ENCODE peak calls at places on chromosomes 7 and 10, in four cellular contexts. N is ovary, H is GM10248, O is kidney epithelial cell. Z is an unnamed sample.

GRCh38 chr7:2509298-2509906 is 10.2 kb upstream of the LFNG start:
- DNase-seq in N (no peak), O (no peak), H (no peak), Z (no peak)

GRCh38 chr7:91295571-91295970 is 31.3 kb downstream of the FZD1 start:
- DNase-seq in N (no peak), O (no peak), H (no peak), Z (no peak)

GRCh38 chr10:35608317-35608672 is 3.2 kb downstream of the GJD4 start:
- DNase-seq in H (no peak), N (no peak), O (no peak), Z (no peak)

GRCh38 chr10:35986756-35987467 is 344.8 kb upstream of the FZD8 start:
- DNase-seq in N (no peak), O (no peak), H (no peak), Z (no peak)

GRCh38 chr10:107490389-107490788 is 325.9 kb upstream of the SORCS1 start:
- DNase-seq in O (no peak), H (no peak), N (no peak), Z (no peak)

GRCh38 chr7:19442016-19442785 is 266.6 kb downstream of the POLR1F start:
- DNase-seq in N (no peak), H (no peak), O (peak), Z (no peak)

GRCh38 chr7:150556521-150557138 is 10.6 kb upstream of the GIMAP4 start:
- DNase-seq in O (no peak), H (no peak), N (no peak), Z (no peak)

GRCh38 chr7:151377406-151377805 is 32.4 kb downstream of the WDR86 start:
- DNase-seq in H (no peak), O (no peak), N (no peak), Z (no peak)

GRCh38 chr7:106767498-106768323 is 97.4 kb upstream of the PIK3CG start:
- DNase-seq in O (no peak), N (no peak), H (no peak), Z (no peak)

GRCh38 chr10:72567421-72567820 is 58.5 kb downstream of the MICU1 start:
- DNase-seq in O (peak), N (no peak), H (no peak), Z (peak)

GRCh38 chr7:91784469-91784868 is 96.0 kb downstream of the MTERF1 start:
- DNase-seq in N (no peak), O (peak), H (no peak), Z (no peak)

GRCh38 chr10:61376908-61377368 is 76.2 kb downstream of the TMEM26 start:
- DNase-seq in H (no peak), N (no peak), O (no peak), Z (no peak)

GRCh38 chr10:17643755-17644484 is at the start of gene STAM:
- DNase-seq in O (peak), N (peak), H (peak), Z (peak)

GRCh38 chr10:30330512-30331168 is 18.4 kb downstream of the MTPAP start:
- DNase-seq in O (no peak), N (no peak), H (no peak), Z (no peak)

GRCh38 chr7:27767374-27767773 is 27.4 kb downstream of the TAX1BP1 start:
- DNase-seq in N (no peak), O (no peak), H (no peak), Z (no peak)

GRCh38 chr7:37342665-37343471 is 105.8 kb downstream of the ELMO1 start:
- DNase-seq in N (no peak), O (no peak), H (peak), Z (no peak)

GRCh38 chr10:129971381-129972144 is 7.5 kb upstream of the EBF3 start:
- DNase-seq in N (peak), O (no peak), H (peak), Z (no peak)

GRCh38 chr7:1053002-1053411 is 8.7 kb downstream of the GPR146 start:
- DNase-seq in N (no peak), O (no peak), H (no peak), Z (no peak)

GRCh38 chr7:135575296-135575695 is 17.6 kb downstream of the NUP205 start:
- DNase-seq in H (no peak), N (no peak), O (no peak), Z (no peak)

GRCh38 chr10:75592888-75593643 is 161.6 kb downstream of the LRMDA start:
- DNase-seq in H (no peak), N (no peak), O (no peak), Z (no peak)

GRCh38 chr10:130137077-130137448 is 872 bp downstream of the GLRX3 start:
- DNase-seq in N (no peak), H (no peak), O (no peak), Z (no peak)

GRCh38 chr7:32030904-32031692 is 39.1 kb downstream of the PDE1C start:
- DNase-seq in N (no peak), O (no peak), H (no peak), Z (no peak)

GRCh38 chr7:96993980-96994379 is 11.4 kb upstream of the DLX6 start:
- DNase-seq in H (no peak), N (no peak), O (no peak), Z (no peak)

GRCh38 chr7:20249924-20250323 is 32.7 kb upstream of the MACC1 start:
- DNase-seq in O (peak), H (no peak), N (no peak), Z (peak)

GRCh38 chr7:107931740-107932515 is 40.9 kb downstream of the DLD start:
- DNase-seq in O (no peak), H (no peak), N (no peak), Z (no peak)

GRCh38 chr10:117503170-117503885 is 39.2 kb upstream of the EMX2 start:
- DNase-seq in N (no peak), O (no peak), H (no peak), Z (no peak)

GRCh38 chr10:86389441-86390193 is 23.0 kb upstream of the GRID1 start:
- DNase-seq in O (no peak), H (peak), N (peak), Z (no peak)

GRCh38 chr7:50714851-50715250 is 67.8 kb downstream of the GRB10 start:
- DNase-seq in N (no peak), O (no peak), H (no peak), Z (no peak)

GRCh38 chr7:143288836-143289235 is 685 bp downstream of the CASP2 start:
- DNase-seq in O (no peak), H (no peak), N (no peak), Z (no peak)

GRCh38 chr7:151246161-151247015 is 2.1 kb downstream of the SMARCD3 start:
- DNase-seq in N (peak), O (no peak), H (no peak), Z (no peak)

GRCh38 chr7:100583132-100584045 is 2.5 kb downstream of the LRCH4 start:
- DNase-seq in N (peak), O (no peak), H (peak), Z (no peak)

GRCh38 chr10:62068464-62068863 is 167.0 kb downstream of the ARID5B start:
- DNase-seq in O (no peak), H (no peak), N (no peak), Z (no peak)

GRCh38 chr7:13826752-13827151 is 162.7 kb downstream of the ETV1 start:
- DNase-seq in O (no peak), H (no peak), N (no peak), Z (no peak)

GRCh38 chr10:28734940-28735759 is 57.8 kb downstream of the BAMBI start:
- DNase-seq in N (no peak), O (peak), H (no peak), Z (peak)

GRCh38 chr10:123529146-123529760 is 136.9 kb upstream of the GPR26 start:
- DNase-seq in N (no peak), H (no peak), O (no peak), Z (no peak)

GRCh38 chr10:16941865-16942264 is 124.6 kb upstream of the RSU1 start:
- DNase-seq in N (no peak), O (no peak), H (no peak), Z (no peak)

GRCh38 chr10:22667093-22667480 is 47.3 kb downstream of the PIP4K2A start:
- DNase-seq in H (no peak), N (no peak), O (no peak), Z (no peak)

GRCh38 chr10:81018898-81019890 is 481.5 kb downstream of the SH2D4B start:
- DNase-seq in N (no peak), H (peak), O (peak), Z (no peak)

GRCh38 chr10:120979435-120980315 is 128.5 kb downstream of the WDR11 start:
- DNase-seq in N (peak), H (no peak), O (no peak), Z (no peak)

GRCh38 chr10:5592070-5592469 is 67.3 kb downstream of the CALML3 start:
- DNase-seq in N (no peak), H (no peak), O (no peak), Z (no peak)

GRCh38 chr10:5590816-5591215 is 66.1 kb downstream of the CALML3 start:
- DNase-seq in O (no peak), N (no peak), H (no peak), Z (no peak)

GRCh38 chr10:5589071-5589962 is 64.6 kb downstream of the CALML3 start:
- DNase-seq in N (no peak), H (no peak), O (no peak), Z (no peak)

GRCh38 chr10:5589963-5590511 is 65.3 kb downstream of the CALML3 start:
- DNase-seq in O (no peak), H (no peak), N (no peak), Z (no peak)

DNA sequence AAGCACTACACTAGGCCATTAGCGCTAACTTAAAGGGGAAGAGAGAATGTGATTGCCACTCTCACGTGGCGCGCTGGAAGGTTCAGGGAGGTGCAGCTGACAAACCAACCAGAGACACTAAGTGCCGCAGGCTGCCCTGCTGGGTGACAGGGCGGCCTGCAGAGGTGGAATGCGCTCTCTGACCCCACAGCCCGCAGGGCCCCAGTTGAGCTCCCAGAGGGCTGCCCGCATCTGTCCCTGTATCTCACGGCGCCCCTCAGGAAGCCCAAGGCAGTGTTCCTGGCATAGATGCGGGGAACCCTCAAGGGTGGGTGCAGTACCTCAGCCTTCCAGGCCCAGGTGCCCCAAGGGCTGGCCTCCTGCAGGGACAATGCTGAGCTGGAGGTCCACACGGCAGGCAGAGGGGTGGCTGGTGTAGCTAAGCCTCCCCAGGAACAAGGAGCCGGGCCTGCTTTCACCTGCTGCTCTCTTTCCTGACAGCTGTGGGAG is 66.6 kb downstream of the CALML3 start:
- DNase-seq in O (no peak), N (no peak), H (no peak), Z (no peak)
- TF ChIP-seq CTCF in O (no peak), N (no peak), H (no peak), Z (no peak)

GRCh38 chr10:132508497-132509443 is 28.8 kb upstream of the INPP5A start:
- DNase-seq in O (no peak), H (no peak), N (no peak), Z (no peak)
- TF ChIP-seq CTCF in O (no peak), H (no peak), N (no peak), Z (no peak)

DNA sequence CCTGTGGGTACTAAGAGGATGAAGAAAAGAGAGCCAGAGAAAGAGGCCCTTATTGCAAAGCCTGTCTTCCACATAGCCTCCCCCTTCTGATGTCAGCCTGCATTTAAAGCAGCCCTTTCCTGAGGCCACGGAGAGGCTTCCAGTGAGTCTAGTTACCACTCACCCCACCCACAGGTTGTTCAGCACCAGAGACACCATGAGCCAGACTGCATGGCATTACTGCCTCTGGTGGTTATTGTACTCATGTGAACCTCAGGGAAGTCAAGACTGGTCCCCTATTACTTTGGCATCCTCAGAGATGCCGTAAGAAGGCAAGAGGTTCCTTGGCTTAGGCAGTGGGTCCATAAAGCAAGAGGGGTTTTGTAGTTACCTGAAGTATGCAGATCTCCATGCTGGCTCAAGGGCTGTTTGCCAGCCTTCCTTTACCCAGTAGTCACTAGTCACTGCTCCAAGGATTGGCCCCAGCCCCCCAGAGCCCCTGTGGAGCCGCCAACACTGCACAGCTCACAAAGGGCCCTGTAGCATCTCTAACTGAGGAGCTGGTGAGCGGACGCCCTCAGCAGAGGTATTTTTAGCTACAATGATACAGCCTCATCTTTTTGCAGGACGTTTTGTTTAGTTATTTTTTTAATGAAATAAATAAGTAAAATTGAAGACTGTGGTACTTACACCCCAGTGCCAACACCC is 20.7 kb downstream of the LRRC4 start:
- DNase-seq in O (no peak), H (no peak), N (no peak), Z (no peak)
- TF ChIP-seq CTCF in O (no peak), H (no peak), N (no peak), Z (peak)

GRCh38 chr10:12869427-12869826 is 132.1 kb downstream of the CCDC3 start:
- DNase-seq in H (no peak), N (no peak), O (no peak), Z (no peak)

GRCh38 chr10:12873172-12873571 is 128.3 kb downstream of the CCDC3 start:
- DNase-seq in N (no peak), H (no peak), O (no peak), Z (no peak)

GRCh38 chr10:12874501-12874900 is 127.0 kb downstream of the CCDC3 start:
- DNase-seq in H (no peak), N (no peak), O (no peak), Z (no peak)

GRCh38 chr10:12875100-12875499 is 126.4 kb downstream of the CCDC3 start:
- DNase-seq in N (no peak), O (no peak), H (no peak), Z (no peak)

GRCh38 chr10:12872577-12872976 is 128.9 kb downstream of the CCDC3 start:
- DNase-seq in O (no peak), N (no peak), H (no peak), Z (no peak)
- TF ChIP-seq CTCF in O (no peak), N (no peak), H (no peak), Z (no peak)